ENCODE peak calls at places on chromosomes 12 and 14, in eight cellular contexts. B is astrocyte, V is lung, Z is fibroblast of lung, R is neural progenitor cell, A is body of pancreas, O is WERI-Rb-1, P is esophagus muscularis mucosa. D is an unnamed sample.

GRCh38 chr12:81992461-81992860 is 233.3 kb upstream of the PPFIA2 start:
- DNase-seq in O (peak), P (no peak), R (peak), B (no peak), A (no peak), V (no peak), Z (peak), D (no peak)

GRCh38 chr14:63174760-63175191 is 29.5 kb upstream of the RHOJ start:
- DNase-seq in O (peak), A (no peak), B (peak), Z (peak), P (no peak), R (peak), V (no peak), D (no peak)

GRCh38 chr14:68248481-68249255 is 429.1 kb downstream of the RAD51B start:
- DNase-seq in V (no peak), O (no peak), P (no peak), R (peak), Z (peak), B (peak), A (peak), D (no peak)

GRCh38 chr14:105020815-105021655 is at the start of gene CDCA4:
- DNase-seq in Z (peak), R (peak), A (peak), O (peak), V (peak), B (peak), P (peak), D (peak)

GRCh38 chr12:64810831-64811230 is 13.6 kb upstream of the TBC1D30 start:
- DNase-seq in R (no peak), V (no peak), B (no peak), A (no peak), O (no peak), P (peak), Z (no peak), D (no peak)

GRCh38 chr14:70663707-70664179 is 22.0 kb downstream of the TTC9 start:
- DNase-seq in A (peak), Z (peak), B (peak), P (no peak), V (no peak), O (no peak), R (no peak), D (no peak)

GRCh38 chr14:23571701-23572523 is 4.3 kb upstream of the AP1G2 start:
- DNase-seq in A (no peak), O (no peak), P (no peak), R (no peak), Z (no peak), B (no peak), V (no peak), D (peak)

GRCh38 chr12:91205791-91206190 is 23.2 kb upstream of the DCN start:
- DNase-seq in R (no peak), Z (peak), O (no peak), V (no peak), P (no peak), B (peak), A (no peak), D (no peak)

GRCh38 chr12:96193725-96194571 is at the start of gene ELK3:
- DNase-seq in V (peak), R (peak), Z (peak), A (peak), P (no peak), B (peak), O (peak), D (peak)

GRCh38 chr12:131832393-131833231 is 4.4 kb downstream of the MMP17 start:
- DNase-seq in P (no peak), B (no peak), R (no peak), A (no peak), O (peak), Z (no peak), V (no peak), D (peak)

GRCh38 chr12:11758838-11759509 is 109.5 kb downstream of the ETV6 start:
- DNase-seq in A (no peak), R (peak), Z (peak), O (no peak), P (no peak), B (peak), V (no peak), D (no peak)

GRCh38 chr12:120573560-120573959 is 7.6 kb downstream of the POP5 start:
- DNase-seq in O (no peak), B (no peak), R (no peak), V (no peak), Z (no peak), P (no peak), A (no peak), D (no peak)

GRCh38 chr14:64213853-64214570 is 80.2 kb downstream of the ESR2 start:
- DNase-seq in P (no peak), Z (no peak), B (no peak), O (no peak), V (no peak), R (no peak), A (no peak), D (no peak)
- H3K27ac ChIP-seq in P (no peak), Z (no peak), B (no peak), O (no peak), V (peak), R (no peak), A (peak), D (no peak)

GRCh38 chr12:4866288-4866687 is 43.4 kb upstream of the KCNA1 start:
- DNase-seq in B (no peak), A (no peak), V (no peak), Z (no peak), R (no peak), O (no peak), P (peak), D (no peak)

GRCh38 chr12:4862809-4863208 is 46.9 kb upstream of the KCNA1 start:
- DNase-seq in Z (no peak), O (no peak), R (no peak), P (peak), V (no peak), A (no peak), B (no peak), D (no peak)

GRCh38 chr12:4867384-4867783 is 42.3 kb upstream of the KCNA1 start:
- DNase-seq in V (no peak), P (peak), Z (no peak), A (no peak), O (no peak), B (no peak), R (no peak), D (no peak)

GRCh38 chr12:4865246-4865645 is 44.5 kb upstream of the KCNA1 start:
- DNase-seq in Z (no peak), A (no peak), O (no peak), P (peak), B (no peak), V (no peak), R (no peak), D (no peak)

DNA sequence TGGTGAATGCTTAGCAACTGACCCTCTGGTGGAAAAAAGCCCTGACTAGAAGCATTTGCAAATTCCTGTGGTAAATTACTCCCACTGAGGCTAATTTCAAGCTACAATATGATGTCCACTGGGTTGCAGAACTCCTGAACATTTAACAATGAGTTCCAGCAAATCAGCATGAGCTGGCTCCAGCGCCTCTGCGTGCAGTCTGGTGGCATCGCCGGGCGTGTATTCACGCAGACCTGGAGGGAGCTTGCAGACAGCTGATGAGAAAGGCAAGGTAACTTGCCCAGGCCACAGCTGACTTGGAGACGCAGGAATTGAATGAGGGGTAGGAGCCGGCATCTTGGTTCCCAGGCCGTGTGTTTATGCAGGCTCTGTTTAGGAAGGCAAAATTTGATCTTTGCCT is 45.1 kb upstream of the KCNA1 start:
- DNase-seq in P (peak), O (no peak), A (no peak), R (no peak), Z (no peak), V (no peak), B (no peak), D (no peak)
- TF ChIP-seq CTCF in P (no peak), O (no peak), A (no peak), R (no peak), Z (no peak), V (no peak), B (no peak), D (no peak)

GRCh38 chr12:20963303-20963702 is 152.8 kb downstream of the SLCO1B3 start:
- DNase-seq in P (no peak), R (no peak), O (no peak), A (no peak), Z (no peak), V (no peak), B (no peak), D (no peak)
- H3K27ac ChIP-seq in P (no peak), R (no peak), O (no peak), A (no peak), Z (no peak), V (no peak), B (no peak), D (no peak)

DNA sequence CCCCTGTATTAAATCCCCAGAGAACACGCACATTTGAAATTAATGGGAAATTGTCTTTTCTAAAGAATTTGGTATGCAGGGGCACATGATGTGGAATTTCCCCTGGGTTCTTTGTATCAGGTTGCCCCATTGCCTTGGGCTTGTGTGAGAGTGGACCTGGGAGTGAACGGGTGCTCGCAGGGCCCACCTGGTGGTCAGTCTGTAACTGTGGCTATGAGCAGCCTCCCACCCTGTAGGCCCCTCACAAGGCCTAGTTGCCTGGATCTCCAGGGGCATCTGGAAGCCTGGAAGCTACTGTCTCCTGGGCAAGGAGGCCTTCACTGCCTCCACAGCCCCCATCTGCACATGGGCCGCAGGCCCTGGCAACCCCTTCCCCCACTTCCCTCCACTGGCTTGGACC is 96.7 kb downstream of the SLC25A47 start:
- DNase-seq in A (no peak), O (peak), B (no peak), P (no peak), Z (no peak), V (no peak), R (peak), D (no peak)
- TF ChIP-seq CTCF in A (no peak), O (peak), B (peak), P (no peak), Z (no peak), V (no peak), R (peak), D (no peak)

GRCh38 chr12:70962226-70962794 is 41.8 kb upstream of the PTPRR start:
- DNase-seq in R (no peak), Z (no peak), P (no peak), V (no peak), O (no peak), B (no peak), A (no peak), D (no peak)
- H3K27ac ChIP-seq in R (no peak), Z (no peak), P (no peak), V (no peak), O (no peak), B (no peak), A (no peak), D (no peak)

GRCh38 chr14:103735439-103735814 is 19.8 kb downstream of the ZFYVE21 start:
- DNase-seq in R (no peak), Z (no peak), O (no peak), A (no peak), P (no peak), B (no peak), V (no peak), D (peak)
- TF ChIP-seq CTCF in R (no peak), Z (no peak), O (no peak), A (no peak), P (peak), B (no peak), V (no peak), D (no peak)

GRCh38 chr14:87829543-87829942 is 163.4 kb downstream of the GALC start:
- DNase-seq in O (no peak), V (no peak), B (no peak), P (no peak), R (no peak), Z (no peak), A (no peak), D (no peak)
- H3K27ac ChIP-seq in O (no peak), V (no peak), B (no peak), P (no peak), R (no peak), Z (no peak), A (no peak), D (no peak)

GRCh38 chr12:27493260-27493935 is 30.6 kb upstream of the PPFIBP1 start:
- DNase-seq in B (no peak), R (no peak), Z (no peak), A (no peak), P (no peak), O (no peak), V (no peak), D (no peak)

GRCh38 chr12:27491226-27491625 is 32.8 kb upstream of the PPFIBP1 start:
- DNase-seq in O (no peak), V (no peak), R (no peak), B (no peak), A (no peak), P (no peak), Z (no peak), D (no peak)

GRCh38 chr12:27486986-27487385 is 37.0 kb upstream of the PPFIBP1 start:
- DNase-seq in A (no peak), Z (no peak), V (no peak), B (no peak), O (no peak), R (no peak), P (no peak), D (no peak)

DNA sequence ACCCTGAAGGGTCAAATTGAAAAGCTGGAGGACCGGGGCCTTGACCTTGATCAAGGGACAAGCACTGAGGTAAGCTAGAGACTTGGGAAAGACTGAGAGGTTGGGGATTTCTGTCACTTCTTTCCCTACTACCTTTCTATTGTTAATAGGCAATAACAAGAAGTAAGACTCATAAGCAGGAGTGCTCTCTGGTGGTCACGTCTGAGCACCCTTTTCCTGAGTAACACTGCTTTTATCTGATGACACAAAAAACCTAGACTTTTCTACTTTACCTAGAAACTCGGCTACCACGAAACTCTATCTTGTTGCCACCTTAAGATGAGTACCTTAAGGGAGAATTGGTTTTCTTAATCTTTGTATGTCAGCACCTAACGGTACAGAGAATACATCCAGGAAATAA is 35.5 kb upstream of the PPFIBP1 start:
- DNase-seq in Z (no peak), B (no peak), R (no peak), P (no peak), A (no peak), O (no peak), V (no peak), D (no peak)
- TF ChIP-seq CTCF in Z (no peak), B (no peak), R (no peak), P (no peak), A (no peak), O (no peak), V (no peak), D (no peak)

GRCh38 chr12:104306943-104307654 is 3.6 kb downstream of the EID3 start:
- DNase-seq in B (no peak), P (no peak), V (no peak), A (no peak), O (no peak), Z (peak), R (no peak), D (no peak)
- H3K27ac ChIP-seq in B (no peak), P (peak), V (no peak), A (no peak), O (no peak), Z (no peak), R (no peak), D (no peak)

DNA sequence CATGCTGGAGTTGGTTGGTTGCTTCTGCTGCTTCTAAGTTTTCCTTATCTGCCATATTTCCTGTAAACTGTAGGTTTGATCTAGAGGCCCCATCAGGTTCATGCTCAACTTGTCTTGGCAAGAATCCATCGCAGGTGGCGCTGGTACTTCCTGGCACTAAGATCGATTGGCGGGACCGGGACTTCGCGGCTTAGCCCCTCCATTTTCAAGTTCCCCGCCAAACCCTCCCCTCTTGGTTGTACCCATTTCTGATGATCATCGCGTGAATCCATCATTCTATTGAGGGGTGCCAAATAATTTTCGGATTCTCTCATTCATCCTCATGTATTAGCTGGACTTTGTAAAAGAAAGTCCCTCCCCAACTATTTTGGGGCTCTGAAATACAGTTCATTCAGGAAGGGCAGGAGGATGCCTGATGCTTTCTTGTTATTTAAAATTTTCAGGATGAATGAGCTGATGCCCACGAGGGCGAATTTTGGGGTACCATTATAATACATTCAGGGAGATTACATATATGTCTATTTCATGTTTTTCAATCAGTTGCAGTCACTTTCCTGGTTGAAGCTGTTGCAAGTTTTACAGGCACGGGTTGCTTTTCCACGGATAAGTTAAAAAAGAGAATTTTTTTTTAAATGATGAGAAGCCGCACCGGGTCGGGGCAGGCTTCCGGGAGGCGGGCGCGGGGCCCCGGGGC is 424 bp upstream of the BRI3BP start:
- DNase-seq in Z (peak), A (peak), B (peak), O (peak), V (peak), P (no peak), R (peak), D (no peak)
- TF ChIP-seq CTCF in Z (peak), A (peak), B (peak), O (peak), V (peak), P (no peak), R (peak), D (no peak)